ENCODE peak calls at places on chromosomes 13 and 19, in five cellular contexts. One of them, this sample, is unnamed.

GRCh38 chr19:15595069-15595468 is 19.9 kb upstream of the CYP4F8 start:
- DNase-seq in GM12892: no peak
- DNase-seq in HCT116: peak; percentile 80
- DNase-seq in sigmoid colon: no peak
- DNase-seq in H1: no peak
- DNase-seq in this sample: no peak

GRCh38 chr13:33351324-33351723 is 65.8 kb upstream of the STARD13 start:
- DNase-seq in GM12892: no peak
- DNase-seq in HCT116: peak; percentile 27
- DNase-seq in sigmoid colon: no peak
- DNase-seq in H1: no peak
- DNase-seq in this sample: peak; percentile 13

GRCh38 chr13:75426421-75426820 is 55.5 kb downstream of the TBC1D4 start:
- DNase-seq in GM12892: no peak
- DNase-seq in HCT116: no peak
- DNase-seq in sigmoid colon: no peak
- DNase-seq in H1: no peak
- DNase-seq in this sample: no peak

GRCh38 chr19:8185343-8186068 is 23.7 kb upstream of the CERS4 start:
- DNase-seq in GM12892: no peak
- DNase-seq in HCT116: no peak
- DNase-seq in sigmoid colon: no peak
- DNase-seq in H1: no peak
- DNase-seq in this sample: no peak

GRCh38 chr13:80180745-80181144 is 160.2 kb downstream of the SPRY2 start:
- DNase-seq in GM12892: no peak
- DNase-seq in HCT116: no peak
- DNase-seq in sigmoid colon: no peak
- DNase-seq in H1: no peak
- DNase-seq in this sample: no peak

GRCh38 chr13:30681489-30682242 is 53.7 kb upstream of the ALOX5AP start:
- DNase-seq in GM12892: no peak
- DNase-seq in HCT116: no peak
- DNase-seq in sigmoid colon: no peak
- DNase-seq in H1: no peak
- DNase-seq in this sample: no peak

GRCh38 chr19:38389957-38390924 is 1.7 kb downstream of the SPRED3 start:
- DNase-seq in GM12892: no peak
- DNase-seq in HCT116: no peak
- DNase-seq in sigmoid colon: no peak
- DNase-seq in H1: no peak
- DNase-seq in this sample: no peak

GRCh38 chr19:49746206-49746958 is 16.7 kb downstream of the TSKS start:
- DNase-seq in GM12892: no peak
- DNase-seq in HCT116: peak; percentile 90
- DNase-seq in sigmoid colon: peak; percentile 78
- DNase-seq in H1: peak; percentile 97
- DNase-seq in this sample: peak; percentile 41

GRCh38 chr19:35296644-35297514 is 4.9 kb downstream of the MAG start:
- DNase-seq in GM12892: no peak
- DNase-seq in HCT116: no peak
- DNase-seq in sigmoid colon: no peak
- DNase-seq in H1: no peak
- DNase-seq in this sample: no peak

GRCh38 chr13:113947321-113948033 is 26.4 kb downstream of the C13orf46 start:
- DNase-seq in GM12892: no peak
- DNase-seq in HCT116: peak; percentile 12
- DNase-seq in sigmoid colon: no peak
- DNase-seq in H1: no peak
- DNase-seq in this sample: peak; percentile 65

DNA sequence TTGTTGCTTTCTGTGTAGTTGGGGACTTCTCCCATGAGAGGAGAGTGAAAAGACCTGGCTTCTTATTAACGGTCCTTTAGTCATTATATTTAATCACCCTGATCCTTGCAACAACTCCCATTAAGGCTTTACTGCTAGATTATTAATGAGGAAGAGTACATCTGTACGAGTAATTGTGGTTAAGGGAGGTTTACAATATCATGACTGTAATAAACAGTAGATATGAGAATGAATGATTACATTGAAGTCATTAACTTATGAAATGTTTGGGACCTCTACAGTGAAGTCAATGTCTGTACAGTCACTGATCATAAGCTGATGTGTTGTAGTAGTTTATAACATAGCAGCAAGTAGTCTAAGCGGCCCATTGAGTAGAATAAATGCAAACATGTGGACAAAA is 24.7 kb downstream of the FGF9 start:
- DNase-seq in GM12892: no peak
- DNase-seq in HCT116: no peak
- DNase-seq in sigmoid colon: no peak
- DNase-seq in H1: no peak
- DNase-seq in this sample: no peak
- TF ChIP-seq POLR2A in GM12892: no peak
- TF ChIP-seq POLR2A in HCT116: no peak
- TF ChIP-seq POLR2A in sigmoid colon: no peak
- TF ChIP-seq POLR2A in H1: no peak
- TF ChIP-seq POLR2A in this sample: no peak

GRCh38 chr13:99489028-99489427 is 12.2 kb upstream of the TM9SF2 start:
- DNase-seq in GM12892: no peak
- DNase-seq in HCT116: no peak
- DNase-seq in sigmoid colon: no peak
- DNase-seq in H1: no peak
- DNase-seq in this sample: no peak

GRCh38 chr13:99486996-99487395 is 14.3 kb upstream of the TM9SF2 start:
- DNase-seq in GM12892: no peak
- DNase-seq in HCT116: no peak
- DNase-seq in sigmoid colon: no peak
- DNase-seq in H1: no peak
- DNase-seq in this sample: no peak

GRCh38 chr13:99481357-99481756 is 19.9 kb upstream of the TM9SF2 start:
- DNase-seq in GM12892: no peak
- DNase-seq in HCT116: no peak
- DNase-seq in sigmoid colon: no peak
- DNase-seq in H1: no peak
- DNase-seq in this sample: no peak

DNA sequence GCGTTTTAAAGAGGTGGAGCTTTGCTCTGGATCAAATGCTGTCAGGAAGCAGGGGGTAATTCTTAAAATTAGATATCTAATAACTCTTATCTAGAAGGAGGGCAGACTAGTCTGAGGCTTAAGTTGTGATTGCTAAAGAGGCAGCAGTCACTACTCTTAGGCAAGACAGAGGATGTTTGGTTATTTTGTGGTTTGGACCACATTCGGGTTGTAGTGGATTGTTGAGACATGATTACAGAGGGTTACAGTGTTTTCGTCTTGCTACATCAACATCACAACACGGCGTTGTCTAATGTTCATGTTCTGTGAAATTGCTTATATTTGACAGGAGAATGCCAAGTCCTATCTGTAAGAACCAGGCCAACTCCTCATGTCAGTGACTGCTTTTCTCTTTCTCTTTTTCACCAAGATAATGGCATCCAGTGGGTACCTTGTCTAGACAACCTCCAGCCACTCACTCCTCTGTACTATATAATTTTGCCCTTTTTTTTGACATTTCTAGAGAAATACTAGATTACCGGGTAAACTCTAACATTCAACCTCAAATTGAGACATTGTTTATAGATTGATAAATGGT is 16.8 kb upstream of the TM9SF2 start:
- DNase-seq in GM12892: no peak
- DNase-seq in HCT116: no peak
- DNase-seq in sigmoid colon: no peak
- DNase-seq in H1: no peak
- DNase-seq in this sample: no peak
- TF ChIP-seq POLR2AphosphoS5 in GM12892: no peak
- TF ChIP-seq POLR2AphosphoS5 in HCT116: no peak
- TF ChIP-seq POLR2AphosphoS5 in sigmoid colon: no peak
- TF ChIP-seq POLR2AphosphoS5 in H1: no peak
- TF ChIP-seq POLR2AphosphoS5 in this sample: no peak

GRCh38 chr13:112781881-112782361 is 92.1 kb downstream of the ATP11A start:
- DNase-seq in GM12892: no peak
- DNase-seq in HCT116: no peak
- DNase-seq in sigmoid colon: peak; percentile 78
- DNase-seq in H1: no peak
- DNase-seq in this sample: no peak

GRCh38 chr13:112784811-112785418 is 95.1 kb downstream of the ATP11A start:
- DNase-seq in GM12892: no peak
- DNase-seq in HCT116: no peak
- DNase-seq in sigmoid colon: no peak
- DNase-seq in H1: no peak
- DNase-seq in this sample: no peak

GRCh38 chr13:112782433-112783010 is 92.7 kb downstream of the ATP11A start:
- DNase-seq in GM12892: no peak
- DNase-seq in HCT116: no peak
- DNase-seq in sigmoid colon: no peak
- DNase-seq in H1: no peak
- DNase-seq in this sample: no peak

GRCh38 chr13:112783946-112784500 is 94.2 kb downstream of the ATP11A start:
- DNase-seq in GM12892: no peak
- DNase-seq in HCT116: no peak
- DNase-seq in sigmoid colon: no peak
- DNase-seq in H1: no peak
- DNase-seq in this sample: no peak

DNA sequence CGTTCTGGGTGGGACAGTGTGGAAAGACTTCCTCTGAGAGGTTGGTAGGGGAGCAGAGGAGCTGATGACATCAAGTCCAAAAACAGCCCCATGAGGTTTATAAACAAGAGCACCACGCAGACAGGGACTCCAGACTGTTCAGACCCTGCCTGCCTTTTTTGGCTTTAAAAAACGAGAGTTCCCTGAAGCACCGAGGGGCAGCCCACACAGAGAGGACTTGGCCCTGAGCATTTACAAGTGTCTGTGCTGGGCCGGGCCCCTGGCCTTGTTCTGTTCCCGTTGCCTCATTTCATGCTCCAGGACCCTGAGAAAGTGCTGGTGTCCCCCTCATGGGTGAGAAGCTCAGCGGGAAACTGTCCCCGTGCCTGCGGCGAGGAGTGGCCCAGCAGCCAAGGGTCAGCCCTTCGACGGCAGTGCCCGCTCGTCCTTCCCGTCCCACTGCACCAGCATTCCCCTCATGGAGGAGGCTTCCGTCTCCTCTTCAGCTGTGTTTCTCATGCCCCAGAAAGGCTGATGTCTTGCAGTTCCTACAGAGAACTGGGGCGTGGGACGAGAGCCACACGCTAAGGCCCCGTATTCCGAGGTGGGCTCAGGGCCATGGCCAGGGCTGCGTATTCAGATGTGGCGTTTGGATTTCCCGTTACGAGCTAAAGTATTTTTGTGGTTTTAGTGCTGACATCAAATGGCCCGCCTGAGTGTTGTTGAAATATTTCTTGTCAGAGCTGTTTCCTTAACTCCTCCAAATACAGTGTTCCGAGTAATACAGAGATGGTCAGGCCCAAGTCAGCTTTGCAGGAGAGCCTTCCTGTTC is 93.5 kb downstream of the ATP11A start:
- DNase-seq in GM12892: no peak
- DNase-seq in HCT116: no peak
- DNase-seq in sigmoid colon: no peak
- DNase-seq in H1: no peak
- DNase-seq in this sample: no peak
- TF ChIP-seq POLR2A in GM12892: no peak
- TF ChIP-seq POLR2A in HCT116: no peak
- TF ChIP-seq POLR2A in sigmoid colon: no peak
- TF ChIP-seq POLR2A in H1: no peak
- TF ChIP-seq POLR2A in this sample: no peak

GRCh38 chr13:31846182-31846938 is 107.0 kb downstream of the RXFP2 start:
- DNase-seq in GM12892: peak; percentile 63
- DNase-seq in HCT116: peak; percentile 51
- DNase-seq in sigmoid colon: peak; percentile 89
- DNase-seq in H1: peak; percentile 58
- DNase-seq in this sample: peak; percentile 83
- TF ChIP-seq POLR2AphosphoS5 in GM12892: no peak
- TF ChIP-seq POLR2AphosphoS5 in HCT116: no peak
- TF ChIP-seq POLR2AphosphoS5 in sigmoid colon: no peak
- TF ChIP-seq POLR2AphosphoS5 in H1: no peak
- TF ChIP-seq POLR2AphosphoS5 in this sample: no peak

DNA sequence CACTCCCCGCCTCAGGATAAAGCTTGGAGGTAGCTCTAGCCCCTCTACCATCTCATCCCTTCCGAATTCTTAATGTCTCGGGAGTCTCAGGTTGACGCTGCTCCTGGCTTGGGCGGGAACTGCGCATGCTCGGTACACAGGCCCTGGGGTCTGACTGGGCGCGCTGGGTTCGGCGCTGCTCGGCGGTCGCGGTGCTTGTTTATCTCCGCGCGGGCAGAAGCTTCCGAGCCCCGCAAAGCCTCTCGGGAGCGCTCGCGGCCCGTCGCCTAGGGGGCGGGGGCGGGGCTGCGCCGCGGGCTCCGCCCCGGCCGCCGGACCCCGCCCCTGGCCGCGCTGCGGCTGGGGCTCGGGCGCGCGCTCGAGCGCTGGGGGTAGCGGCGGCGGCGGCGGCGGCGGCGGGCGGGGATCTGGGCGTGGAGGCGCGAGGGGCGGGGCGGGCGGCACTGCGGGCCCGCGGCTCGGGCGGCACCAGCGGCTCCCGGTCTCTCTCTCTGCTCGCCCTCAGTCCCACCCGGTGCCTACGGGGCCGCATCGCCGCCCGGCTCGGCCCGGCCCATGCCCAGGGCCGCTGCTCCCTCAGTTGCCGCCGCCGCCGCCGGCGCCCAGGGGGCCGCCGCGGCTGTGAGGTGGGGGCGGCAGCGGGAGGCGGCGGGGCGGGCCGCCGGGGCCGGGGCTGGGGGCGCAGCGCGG is at the start of gene RAP2A:
- DNase-seq in GM12892: peak; percentile 35
- DNase-seq in HCT116: peak; percentile 65
- DNase-seq in sigmoid colon: peak; percentile 96
- DNase-seq in H1: peak; percentile 74
- DNase-seq in this sample: peak; percentile 91
- TF ChIP-seq POLR2A in GM12892: peak; percentile 55
- TF ChIP-seq POLR2A in HCT116: peak; percentile 23
- TF ChIP-seq POLR2A in sigmoid colon: peak; percentile 50
- TF ChIP-seq POLR2A in H1: peak; percentile 67
- TF ChIP-seq POLR2A in this sample: peak; percentile 95

GRCh38 chr19:43562698-43563241 is 12.6 kb downstream of the XRCC1 start:
- DNase-seq in GM12892: no peak
- DNase-seq in HCT116: no peak
- DNase-seq in sigmoid colon: peak; percentile 91
- DNase-seq in H1: no peak
- DNase-seq in this sample: peak; percentile 73
- TF ChIP-seq POLR2AphosphoS5 in GM12892: no peak
- TF ChIP-seq POLR2AphosphoS5 in HCT116: no peak
- TF ChIP-seq POLR2AphosphoS5 in sigmoid colon: peak; percentile 28
- TF ChIP-seq POLR2AphosphoS5 in H1: no peak
- TF ChIP-seq POLR2AphosphoS5 in this sample: no peak

GRCh38 chr13:60396783-60397692 is at the start of gene TDRD3:
- DNase-seq in GM12892: peak; percentile 50
- DNase-seq in HCT116: peak; percentile 76
- DNase-seq in sigmoid colon: peak; percentile 92
- DNase-seq in H1: peak; percentile 65
- DNase-seq in this sample: peak; percentile 86
- TF ChIP-seq POLR2A in GM12892: peak; percentile 65
- TF ChIP-seq POLR2A in HCT116: no peak
- TF ChIP-seq POLR2A in sigmoid colon: peak; percentile 66
- TF ChIP-seq POLR2A in H1: peak; percentile 76
- TF ChIP-seq POLR2A in this sample: peak; percentile 67

GRCh38 chr19:4442846-4443146 is 14.8 kb downstream of the UBXN6 start:
- DNase-seq in GM12892: no peak
- DNase-seq in HCT116: no peak
- DNase-seq in sigmoid colon: no peak
- DNase-seq in H1: no peak
- DNase-seq in this sample: no peak
- TF ChIP-seq POLR2AphosphoS5 in GM12892: no peak
- TF ChIP-seq POLR2AphosphoS5 in HCT116: no peak
- TF ChIP-seq POLR2AphosphoS5 in sigmoid colon: no peak
- TF ChIP-seq POLR2AphosphoS5 in H1: no peak
- TF ChIP-seq POLR2AphosphoS5 in this sample: no peak

GRCh38 chr19:48391100-48392005 is at the start of gene KDELR1:
- DNase-seq in GM12892: peak; percentile 84
- DNase-seq in HCT116: no peak
- DNase-seq in sigmoid colon: peak; percentile 89
- DNase-seq in H1: no peak
- DNase-seq in this sample: peak; percentile 82
- TF ChIP-seq POLR2A in GM12892: peak; percentile 22
- TF ChIP-seq POLR2A in HCT116: no peak
- TF ChIP-seq POLR2A in sigmoid colon: peak; percentile 64
- TF ChIP-seq POLR2A in H1: no peak
- TF ChIP-seq POLR2A in this sample: peak; percentile 65

This sample was measured in transverse colon.